ENCODE peak calls at places on chromosomes 4 and X, in eight cellular contexts. B is transverse colon; V is A549; P is CD8-positive, alpha-beta T cell; O is endothelial cell; H is HFF-Myc; K is mesothelial cell of epicardium; D is tibial nerve. X is an unnamed sample.

GRCh38 chr4:57233391-57233790 is 123.2 kb upstream of the IGFBP7 start:
- DNase-seq in B (no peak), V (peak), P (no peak), O (no peak), H (no peak), K (no peak), D (no peak), X (no peak)

GRCh38 chr4:186765138-186765537 is 41.5 kb upstream of the FAT1 start:
- DNase-seq in B (peak), V (peak), P (no peak), O (no peak), H (peak), K (no peak), D (peak), X (no peak)

GRCh38 chr4:102527695-102528094 is 26.5 kb downstream of the NFKB1 start:
- DNase-seq in B (no peak), V (no peak), P (no peak), O (no peak), H (no peak), K (no peak), D (no peak), X (no peak)

GRCh38 chr4:136637071-136637777 is 895.1 kb downstream of the PCDH18 start:
- DNase-seq in B (no peak), V (peak), P (no peak), O (peak), H (no peak), K (no peak), D (no peak), X (no peak)

GRCh38 chr4:53854991-53855885 is 209.2 kb downstream of the CHIC2 start:
- DNase-seq in B (no peak), V (no peak), P (no peak), O (no peak), H (no peak), K (no peak), D (no peak), X (no peak)

GRCh38 chr4:53640576-53641459 is 49.5 kb upstream of the LNX1 start:
- DNase-seq in B (no peak), V (no peak), P (no peak), O (no peak), H (no peak), K (no peak), D (no peak), X (no peak)

GRCh38 chr4:163816494-163816893 is 322.0 kb downstream of the TMA16 start:
- DNase-seq in B (no peak), V (no peak), P (no peak), O (no peak), H (no peak), K (no peak), D (no peak), X (no peak)

GRCh38 chrX:131633285-131633917 is 89.5 kb downstream of the OR13H1 start:
- DNase-seq in B (peak), V (peak), P (peak), O (peak), H (peak), K (peak), D (peak), X (no peak)

GRCh38 chrX:68059469-68059868 is 373.8 kb downstream of the OPHN1 start:
- DNase-seq in B (no peak), V (no peak), P (no peak), O (no peak), H (no peak), K (no peak), D (no peak), X (no peak)

GRCh38 chrX:116862340-116862739 is 399.6 kb upstream of the CT83 start:
- DNase-seq in B (no peak), V (no peak), P (no peak), O (no peak), H (no peak), K (no peak), D (no peak), X (no peak)

GRCh38 chrX:115525486-115525885 is 35.5 kb upstream of the PLS3 start:
- DNase-seq in B (no peak), V (no peak), P (no peak), O (no peak), H (no peak), K (no peak), D (no peak), X (no peak)

GRCh38 chr4:62263454-62263853 is 1063.3 kb downstream of the ADGRL3 start:
- DNase-seq in B (no peak), V (no peak), P (no peak), O (no peak), H (no peak), K (no peak), D (no peak), X (no peak)

GRCh38 chr4:23041501-23041900 is 348.8 kb downstream of the GBA3 start:
- DNase-seq in B (no peak), V (no peak), P (no peak), O (no peak), H (no peak), K (no peak), D (no peak), X (no peak)

GRCh38 chr4:60863442-60863841 is 336.7 kb upstream of the ADGRL3 start:
- DNase-seq in B (no peak), V (no peak), P (no peak), O (no peak), H (no peak), K (no peak), D (no peak), X (no peak)

GRCh38 chrX:29419774-29420553 is 795.4 kb upstream of the MAGEB2 start:
- DNase-seq in B (no peak), V (peak), P (no peak), O (no peak), H (no peak), K (no peak), D (no peak), X (no peak)

GRCh38 chr4:179695175-179695574 is 2252.9 kb upstream of the AGA start:
- DNase-seq in B (no peak), V (no peak), P (no peak), O (no peak), H (no peak), K (no peak), D (no peak), X (no peak)

GRCh38 chr4:54213812-54214211 is 15.3 kb upstream of the PDGFRA start:
- DNase-seq in B (no peak), V (no peak), P (no peak), O (no peak), H (no peak), K (no peak), D (no peak), X (no peak)

GRCh38 chrX:107768051-107768450 is 7.5 kb downstream of the TSC22D3 start:
- DNase-seq in B (no peak), V (no peak), P (no peak), O (no peak), H (no peak), K (no peak), D (no peak), X (no peak)

GRCh38 chr4:139841464-139842195 is 176.0 kb downstream of the MGST2 start:
- DNase-seq in B (peak), V (no peak), P (peak), O (no peak), H (no peak), K (no peak), D (no peak), X (no peak)
- TF ChIP-seq CTCF in B (no peak), V (no peak), P (no peak), O (no peak), H (no peak), K (no peak), D (no peak), X (no peak)

GRCh38 chr4:188903995-188904394 is 764.8 kb downstream of the TRIML1 start:
- DNase-seq in B (no peak), V (no peak), P (no peak), O (no peak), H (no peak), K (no peak), D (no peak), X (no peak)
- TF ChIP-seq CTCF in B (no peak), V (no peak), P (no peak), O (no peak), H (no peak), K (no peak), D (no peak), X (no peak)

DNA sequence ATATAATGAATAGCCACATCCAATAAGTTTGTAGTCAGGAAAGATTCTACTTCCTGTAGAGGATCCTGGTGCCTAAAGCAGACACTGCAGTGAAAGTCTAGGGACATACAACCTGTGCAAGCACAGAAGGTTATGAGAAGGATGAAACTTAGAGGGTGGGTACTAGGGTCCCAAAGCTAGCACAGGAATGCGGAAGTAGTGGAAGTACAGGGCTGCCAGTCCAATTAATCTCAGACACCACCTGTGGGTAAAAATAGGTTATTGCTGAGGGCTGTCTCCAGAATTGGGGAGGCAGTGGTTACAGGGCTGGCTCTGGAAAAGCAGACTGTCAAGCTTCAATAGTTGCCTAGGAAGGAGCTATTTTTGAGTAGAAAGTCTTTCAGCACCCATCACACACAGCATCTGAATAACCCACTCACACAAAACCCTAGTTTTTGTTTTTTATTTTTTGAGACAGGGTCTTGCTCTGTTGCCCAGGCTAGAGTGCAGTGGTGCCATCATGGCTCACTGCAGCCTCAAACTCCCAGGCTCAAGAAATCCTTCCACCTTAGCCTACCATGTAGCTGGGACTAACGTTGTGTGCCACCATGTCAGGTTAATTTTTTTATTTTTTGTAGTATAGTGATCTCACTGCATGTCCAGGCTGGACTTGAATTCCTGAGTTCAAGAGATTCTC is 50.8 kb upstream of the ELF2 start:
- DNase-seq in B (no peak), V (peak), P (no peak), O (peak), H (no peak), K (no peak), D (no peak), X (no peak)
- TF ChIP-seq CTCF in B (no peak), V (no peak), P (no peak), O (no peak), H (no peak), K (no peak), D (no peak), X (no peak)

DNA sequence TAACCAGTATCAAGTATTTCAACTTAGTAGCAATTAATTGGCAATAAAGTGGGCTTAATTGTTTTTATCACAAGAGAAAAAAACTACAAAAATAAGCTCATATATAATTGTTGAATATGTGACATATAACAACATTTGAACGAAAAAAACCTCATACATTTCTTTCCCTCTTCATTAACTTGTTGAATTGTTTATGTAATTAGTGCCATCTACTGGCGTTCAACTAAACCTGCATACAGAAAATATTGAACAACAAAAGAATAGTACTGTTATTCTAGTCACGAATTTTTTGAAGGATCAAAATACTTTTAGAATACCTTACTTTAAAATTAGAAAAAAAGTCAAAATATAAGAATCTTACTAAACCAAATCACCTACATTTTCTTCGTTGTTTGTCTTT is 586.5 kb upstream of the FTHL17 start:
- DNase-seq in B (no peak), V (peak), P (no peak), O (no peak), H (no peak), K (no peak), D (no peak), X (no peak)
- TF ChIP-seq CTCF in B (peak), V (peak), P (no peak), O (peak), H (peak), K (no peak), D (peak), X (no peak)

DNA sequence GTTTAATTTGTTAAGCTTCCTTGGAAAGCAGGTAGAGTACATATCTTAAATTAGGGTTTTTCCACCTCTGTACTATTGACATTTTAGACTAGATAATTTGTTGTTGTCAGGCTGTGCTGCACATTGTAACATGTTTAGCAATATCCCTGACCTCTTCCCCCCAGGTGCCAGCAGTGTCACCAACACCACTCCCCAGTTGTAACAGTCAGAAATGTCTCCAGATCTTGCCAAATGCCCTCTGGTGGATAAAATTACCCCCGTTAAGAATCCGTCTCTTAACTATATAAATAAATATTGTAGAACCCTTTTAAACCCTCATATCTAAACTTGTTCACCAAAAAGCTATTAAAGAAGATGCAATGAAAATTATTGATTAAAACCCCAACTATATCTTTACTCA is 161.5 kb downstream of the ARHGAP6 start:
- DNase-seq in B (no peak), V (peak), P (no peak), O (no peak), H (no peak), K (no peak), D (no peak), X (no peak)
- TF ChIP-seq CTCF in B (no peak), V (no peak), P (no peak), O (no peak), H (no peak), K (no peak), D (no peak), X (no peak)

DNA sequence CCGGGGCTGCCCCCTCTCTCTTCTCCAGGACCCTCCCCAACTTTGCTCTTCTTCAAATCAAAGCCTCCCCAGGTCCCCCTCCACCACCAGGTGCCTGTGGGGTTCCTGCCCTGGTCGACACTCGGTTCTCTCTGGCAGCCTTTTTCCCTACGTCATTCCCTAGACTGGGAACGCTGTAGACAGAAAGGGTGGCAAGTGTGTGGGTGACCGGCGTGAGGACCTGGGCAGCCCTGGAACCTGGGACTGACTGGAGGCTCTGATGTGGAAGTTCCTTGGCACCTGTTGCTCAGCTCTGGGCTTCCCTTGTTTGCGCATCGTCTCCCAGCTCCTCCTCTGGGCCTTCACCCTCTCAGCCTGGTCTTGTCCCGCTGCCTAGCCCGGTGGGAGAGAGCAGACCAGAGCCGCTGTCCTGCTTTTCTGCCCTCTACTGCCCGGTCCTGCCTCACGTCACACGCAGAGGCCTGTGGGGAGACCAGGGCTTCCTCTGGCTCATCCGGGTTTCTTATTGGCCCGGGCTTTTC is 1.3 kb downstream of the TACC3 start:
- DNase-seq in B (no peak), V (no peak), P (peak), O (no peak), H (no peak), K (no peak), D (no peak), X (no peak)
- TF ChIP-seq CTCF in B (no peak), V (no peak), P (no peak), O (no peak), H (no peak), K (no peak), D (no peak), X (no peak)

GRCh38 chrX:150544835-150545790 is 23.3 kb upstream of the MTM1 start:
- DNase-seq in B (no peak), V (no peak), P (no peak), O (no peak), H (no peak), K (no peak), D (no peak), X (no peak)

GRCh38 chrX:150546711-150547153 is 21.7 kb upstream of the MTM1 start:
- DNase-seq in B (no peak), V (no peak), P (peak), O (no peak), H (no peak), K (no peak), D (no peak), X (no peak)

GRCh38 chrX:150542846-150543229 is 25.6 kb upstream of the MTM1 start:
- DNase-seq in B (no peak), V (no peak), P (no peak), O (no peak), H (no peak), K (no peak), D (no peak), X (no peak)

GRCh38 chrX:150543230-150544155 is 24.9 kb upstream of the MTM1 start:
- DNase-seq in B (no peak), V (no peak), P (no peak), O (no peak), H (no peak), K (no peak), D (no peak), X (no peak)

DNA sequence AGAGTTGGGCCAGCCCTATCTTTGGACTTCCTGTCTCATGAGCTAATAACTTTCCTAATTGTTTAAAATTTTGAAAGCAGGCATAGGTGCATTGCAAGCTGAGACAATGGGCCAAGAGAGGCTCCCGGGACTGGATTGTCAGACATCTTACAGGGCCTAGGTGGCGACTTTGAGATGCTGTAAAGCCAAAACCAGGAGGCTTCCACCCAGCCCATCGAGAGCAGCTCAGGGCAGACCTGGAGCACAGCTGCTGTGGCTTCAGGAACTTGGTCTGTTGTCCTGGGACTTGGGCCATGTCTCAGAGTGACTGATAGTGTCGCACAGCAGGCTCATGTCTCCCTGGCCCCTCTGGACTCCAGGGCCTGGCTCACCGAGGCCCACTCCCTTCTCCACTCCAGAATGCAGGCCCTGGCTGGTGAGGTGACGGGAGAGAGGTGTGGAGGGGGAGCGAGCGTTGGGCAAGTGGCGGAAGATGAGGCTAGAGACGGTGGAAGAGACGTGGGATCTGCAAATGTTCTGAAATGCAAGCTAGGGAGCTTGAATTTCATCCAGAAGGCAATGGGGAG is 24.1 kb upstream of the MTM1 start:
- DNase-seq in B (peak), V (peak), P (no peak), O (no peak), H (no peak), K (no peak), D (no peak), X (no peak)
- TF ChIP-seq CTCF in B (no peak), V (no peak), P (no peak), O (no peak), H (no peak), K (no peak), D (no peak), X (no peak)

GRCh38 chr4:3766791-3767561 is 791 bp downstream of the ADRA2C start:
- DNase-seq in B (no peak), V (no peak), P (no peak), O (peak), H (no peak), K (no peak), D (no peak), X (no peak)

GRCh38 chr4:3769642-3770184 is 3.5 kb downstream of the ADRA2C start:
- DNase-seq in B (no peak), V (no peak), P (no peak), O (no peak), H (no peak), K (no peak), D (no peak), X (no peak)

GRCh38 chr4:3768842-3769641 is 2.9 kb downstream of the ADRA2C start:
- DNase-seq in B (no peak), V (no peak), P (no peak), O (no peak), H (no peak), K (no peak), D (no peak), X (no peak)

GRCh38 chr4:3766207-3766790 is at the start of gene ADRA2C:
- DNase-seq in B (no peak), V (peak), P (no peak), O (peak), H (no peak), K (no peak), D (no peak), X (no peak)

DNA sequence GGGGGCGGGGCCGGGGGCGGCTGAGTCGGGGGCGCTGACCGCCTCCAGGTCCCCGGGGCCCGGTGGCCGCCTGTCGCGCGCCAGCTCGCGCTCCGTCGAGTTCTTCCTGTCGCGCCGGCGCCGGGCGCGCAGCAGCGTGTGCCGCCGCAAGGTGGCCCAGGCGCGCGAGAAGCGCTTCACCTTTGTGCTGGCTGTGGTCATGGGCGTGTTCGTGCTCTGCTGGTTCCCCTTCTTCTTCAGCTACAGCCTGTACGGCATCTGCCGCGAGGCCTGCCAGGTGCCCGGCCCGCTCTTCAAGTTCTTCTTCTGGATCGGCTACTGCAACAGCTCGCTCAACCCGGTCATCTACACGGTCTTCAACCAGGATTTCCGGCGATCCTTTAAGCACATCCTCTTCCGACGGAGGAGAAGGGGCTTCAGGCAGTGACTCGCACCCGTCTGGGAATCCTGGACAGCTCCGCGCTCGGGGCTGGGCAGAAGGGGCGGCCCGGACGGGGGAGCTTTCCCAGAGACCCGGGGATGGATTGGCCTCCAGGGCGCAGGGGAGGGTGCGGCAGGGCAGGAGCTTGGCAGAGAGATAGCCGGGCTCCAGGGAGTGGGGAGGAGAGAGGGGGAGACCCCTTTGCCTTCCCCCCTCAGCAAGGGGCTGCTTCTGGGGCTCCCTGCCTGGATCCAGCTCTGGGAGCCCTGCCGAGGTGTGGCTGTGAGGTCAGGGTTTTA is 1.5 kb downstream of the ADRA2C start:
- DNase-seq in B (peak), V (peak), P (no peak), O (peak), H (no peak), K (no peak), D (no peak), X (no peak)
- TF ChIP-seq CTCF in B (no peak), V (no peak), P (no peak), O (no peak), H (no peak), K (peak), D (no peak), X (no peak)

DNA sequence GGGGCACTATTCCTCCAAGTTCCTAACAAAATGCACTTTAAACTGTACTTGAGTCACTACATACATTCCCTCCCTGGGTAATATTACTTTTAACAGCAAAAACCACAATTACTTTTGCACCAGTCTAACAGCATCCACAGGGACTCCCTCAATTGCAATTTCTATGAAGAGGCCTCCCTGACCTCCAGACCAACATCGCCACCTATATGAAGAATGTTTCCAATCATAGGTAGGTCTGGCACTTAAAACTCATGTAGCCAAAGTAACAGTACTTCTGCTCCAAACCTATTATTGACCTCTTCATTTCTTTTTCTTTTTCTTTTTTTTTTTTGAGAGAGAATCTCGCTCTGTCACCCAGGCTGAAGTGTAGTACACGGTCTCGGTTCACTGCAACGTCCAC is 15.6 kb downstream of the NR3C2 start:
- DNase-seq in B (no peak), V (no peak), P (no peak), O (no peak), H (no peak), K (no peak), D (no peak), X (no peak)
- TF ChIP-seq CTCF in B (no peak), V (no peak), P (no peak), O (no peak), H (no peak), K (no peak), D (no peak), X (no peak)

X was measured in omental fat pad.